ENCODE peak calls at places on chromosomes 12 and 14, in four cellular contexts. C, S, R and N are unnamed samples.

GRCh38 chr12:23368590-23368989 is 580.9 kb downstream of the SOX5 start:
- DNase-seq in S (no peak), R (no peak), C (no peak), N (no peak)

GRCh38 chr12:119328111-119328510 is 6.4 kb upstream of the CCDC60 start:
- DNase-seq in R (no peak), S (no peak), C (peak; percentile 69), N (peak; percentile 40)

GRCh38 chr12:105561981-105562726 is 231.7 kb downstream of the C12orf75 start:
- DNase-seq in S (no peak), C (peak; percentile 76), R (peak; percentile 90), N (no peak)

GRCh38 chr12:108430245-108430644 is 84.8 kb upstream of the FICD start:
- DNase-seq in R (peak; percentile 8), S (no peak), C (no peak), N (no peak)

GRCh38 chr14:95052016-95052585 is 105.2 kb downstream of the DICER1 start:
- DNase-seq in R (no peak), C (peak; percentile 46), S (no peak), N (no peak)

GRCh38 chr12:71551529-71551928 is 111.9 kb downstream of the LGR5 start:
- DNase-seq in R (peak; percentile 15), C (no peak), S (no peak), N (peak; percentile 42)

GRCh38 chr12:58781609-58782008 is 138.7 kb downstream of the LRIG3 start:
- DNase-seq in C (no peak), S (no peak), R (no peak), N (no peak)

GRCh38 chr14:26730929-26731618 is 133.2 kb upstream of the NOVA1 start:
- DNase-seq in C (no peak), S (no peak), R (peak; percentile 3), N (peak; percentile 24)

GRCh38 chr14:105986896-105987284 is 460.5 kb downstream of the TMEM121 start:
- DNase-seq in S (no peak), R (no peak), C (no peak), N (no peak)

GRCh38 chr14:100030441-100031153 is 34.6 kb upstream of the EVL start:
- DNase-seq in C (no peak), S (no peak), R (peak; percentile 95), N (no peak)

GRCh38 chr14:100027771-100028490 is 37.3 kb upstream of the EVL start:
- DNase-seq in S (no peak), C (no peak), R (peak; percentile 33), N (no peak)

GRCh38 chr14:100032749-100033148 is 32.5 kb upstream of the EVL start:
- DNase-seq in C (no peak), S (no peak), R (no peak), N (no peak)

GRCh38 chr14:100031506-100032281 is 33.5 kb upstream of the EVL start:
- DNase-seq in C (peak; percentile 80), S (no peak), R (peak; percentile 99), N (peak; percentile 80)

DNA sequence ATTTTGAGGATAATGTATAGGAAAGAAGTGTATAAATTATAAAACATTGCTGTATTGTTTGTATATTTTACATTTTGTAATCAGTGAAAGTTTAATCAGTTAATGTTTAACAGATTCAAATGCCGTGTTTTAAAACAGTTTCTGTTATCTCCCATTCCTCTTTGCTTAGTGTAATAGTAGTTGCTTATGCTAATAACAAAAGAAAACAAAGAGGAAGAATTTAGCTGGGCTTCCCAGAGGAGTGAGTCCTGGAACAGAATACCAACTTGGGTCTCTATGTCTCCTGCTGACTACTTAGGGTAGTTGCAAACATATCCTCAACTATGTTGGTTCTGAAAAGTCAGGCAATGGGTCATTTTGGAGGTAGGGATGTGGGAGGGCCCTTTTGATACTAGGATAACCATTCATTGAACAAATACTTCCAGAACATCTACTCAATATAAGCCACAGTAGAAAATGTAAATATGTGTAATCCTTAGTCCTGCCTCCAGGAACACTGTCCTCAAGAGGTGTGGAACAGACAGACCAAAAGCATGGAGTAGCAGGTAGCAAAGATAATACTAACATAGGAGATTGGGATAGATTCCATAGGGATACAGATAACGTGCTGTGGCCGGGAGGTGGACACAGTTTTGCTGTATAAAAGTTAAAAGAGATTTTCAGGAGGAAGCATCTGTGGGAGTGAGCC is 36.1 kb upstream of the EVL start:
- DNase-seq in C (no peak), R (peak; percentile 74), S (no peak), N (no peak)
- TF ChIP-seq CTCF in C (no peak), R (peak; percentile 12), S (no peak), N (no peak)

GRCh38 chr14:63203015-63203414 is 1.2 kb upstream of the RHOJ start:
- DNase-seq in S (no peak), C (no peak), R (no peak), N (no peak)

GRCh38 chr14:63204407-63205280 is at the start of gene RHOJ:
- DNase-seq in C (peak; percentile 66), S (no peak), R (peak; percentile 32), N (no peak)

GRCh38 chr14:63205281-63205575 is 985 bp downstream of the RHOJ start:
- DNase-seq in R (no peak), S (no peak), C (no peak), N (no peak)

GRCh38 chr14:63205850-63206249 is 1.6 kb downstream of the RHOJ start:
- DNase-seq in R (peak; percentile 28), S (no peak), C (no peak), N (no peak)

DNA sequence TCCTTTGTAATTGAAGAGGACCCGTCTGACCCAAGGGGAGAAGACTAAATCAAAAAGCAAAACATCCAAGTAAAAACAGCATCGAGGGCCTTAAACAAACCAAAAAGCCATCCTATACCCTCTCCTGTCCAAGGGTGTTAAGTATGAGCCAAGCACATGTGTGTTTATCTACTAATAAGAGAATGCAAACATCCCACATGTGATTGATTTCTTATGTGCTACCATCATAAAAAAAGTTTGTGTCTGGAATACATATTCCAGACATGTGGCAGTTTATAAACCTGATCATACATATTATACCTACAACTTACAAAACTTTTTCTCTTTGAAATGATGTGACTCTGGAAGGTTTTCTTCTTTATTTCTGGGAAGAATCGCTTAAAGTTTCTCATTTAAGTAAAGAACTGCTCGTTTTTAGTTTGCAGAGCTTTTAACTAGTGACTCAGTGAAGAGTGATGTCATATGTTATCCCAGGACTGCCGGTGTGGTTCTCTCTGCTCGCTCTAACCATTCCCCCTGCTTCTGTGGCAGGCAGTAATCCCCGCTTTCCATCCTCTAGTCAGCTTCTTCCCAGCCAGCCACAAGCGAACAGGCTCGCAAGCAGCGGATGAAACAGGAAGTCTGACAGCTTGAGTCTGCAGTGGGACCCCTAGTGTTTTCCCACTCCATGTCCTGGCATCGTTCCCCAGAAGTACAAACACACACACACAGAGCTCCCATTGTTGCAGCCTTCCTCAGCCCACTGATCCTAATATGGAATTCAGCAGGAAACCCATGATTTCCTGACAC is 431 bp upstream of the RHOJ start:
- DNase-seq in C (peak; percentile 94), S (no peak), R (peak; percentile 99), N (peak; percentile 4)
- TF ChIP-seq CTCF in C (no peak), S (no peak), R (peak; percentile 38), N (no peak)

GRCh38 chr12:131850856-131851559 is 22.8 kb downstream of the MMP17 start:
- DNase-seq in C (no peak), S (peak; percentile 26), R (no peak), N (no peak)
- TF ChIP-seq CTCF in C (peak; percentile 56), S (peak; percentile 50), R (peak; percentile 56), N (no peak)

DNA sequence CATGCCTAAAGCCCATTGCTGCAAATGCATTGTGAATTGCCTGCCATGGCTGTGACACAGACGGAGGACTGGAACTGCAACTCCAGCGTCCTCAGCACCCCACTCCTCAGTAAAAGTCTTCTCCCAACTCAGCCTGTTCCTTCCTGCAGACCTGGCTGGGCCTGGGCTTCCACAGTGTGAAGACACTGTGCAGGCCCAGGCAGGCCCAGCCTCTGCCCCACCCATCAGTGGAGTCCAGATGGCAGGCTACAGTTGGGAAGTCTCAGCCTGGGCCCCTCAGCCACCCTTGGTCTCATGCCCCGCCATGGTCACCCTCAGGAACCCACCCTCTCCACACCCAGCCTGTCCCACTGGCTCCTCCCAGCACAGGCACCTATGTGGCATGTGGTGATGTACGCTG is 22.0 kb downstream of the VSX2 start:
- DNase-seq in R (no peak), C (no peak), S (no peak), N (no peak)
- TF ChIP-seq CTCF in R (no peak), C (no peak), S (no peak), N (no peak)

GRCh38 chr14:104331871-104332605 is 193.7 kb downstream of the KIF26A start:
- DNase-seq in R (no peak), S (no peak), C (no peak), N (no peak)
- TF ChIP-seq CTCF in R (no peak), S (peak; percentile 14), C (no peak), N (no peak)

DNA sequence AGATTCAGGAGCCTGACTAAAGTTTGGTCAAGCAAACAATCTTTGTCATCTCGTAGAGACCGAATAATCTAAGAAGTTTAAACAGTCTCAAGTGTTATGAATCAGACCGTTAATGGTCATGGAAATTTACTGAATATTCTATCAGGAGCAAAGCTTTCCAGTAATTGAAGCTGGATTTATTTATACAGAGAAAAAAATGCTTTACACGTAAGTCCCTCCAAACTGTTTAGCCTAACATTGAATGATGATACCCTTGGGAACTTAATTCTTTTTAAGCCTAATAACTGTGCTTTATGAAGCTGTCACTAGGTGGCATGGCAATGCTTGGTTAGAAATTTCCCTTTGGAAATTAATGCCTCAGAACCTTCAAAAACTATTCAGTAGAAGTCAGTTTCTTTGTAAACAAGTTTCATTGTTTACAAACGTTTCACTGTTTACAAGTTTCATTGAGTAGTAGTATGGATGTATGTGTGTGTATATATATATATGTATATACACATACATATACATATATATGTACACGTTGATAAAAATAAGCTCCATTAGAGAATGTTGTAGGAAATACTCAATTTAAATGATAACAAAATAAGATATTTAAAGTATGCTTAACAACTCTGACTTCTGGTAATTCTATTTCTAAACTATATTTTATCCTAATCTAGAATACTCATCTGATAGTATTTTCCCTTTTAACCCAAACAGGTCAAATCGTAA is 32.1 kb downstream of the DEPDC4 start:
- DNase-seq in C (no peak), S (peak; percentile 6), R (peak; percentile 86), N (peak; percentile 68)
- TF ChIP-seq CTCF in C (peak; percentile 42), S (peak; percentile 71), R (peak; percentile 91), N (peak; percentile 80)